ENCODE peak calls at places on chromosome 17, in six cellular contexts. G, W, F, B, T and K are unnamed samples.

GRCh38 chr17:61806941-61807340 is 56.4 kb downstream of the BRIP1 start:
- DNase-seq in G (no peak), F (no peak), T (no peak), W (no peak), B (no peak), K (no peak)

GRCh38 chr17:45973943-45974859 is 24.8 kb upstream of the STH start:
- DNase-seq in W (no peak), B (no peak), T (no peak), F (no peak), G (no peak), K (no peak)

GRCh38 chr17:58320163-58320558 is 8.4 kb downstream of the TSPOAP1 start:
- DNase-seq in T (no peak), B (no peak), G (no peak), F (no peak), W (no peak), K (no peak)

GRCh38 chr17:44348234-44348987 is 3.3 kb downstream of the GRN start:
- DNase-seq in W (no peak), G (no peak), T (no peak), B (peak; percentile 92), F (no peak), K (peak; percentile 27)

GRCh38 chr17:47358652-47359051 is 34.9 kb downstream of the EFCAB13 start:
- DNase-seq in T (no peak), W (no peak), B (no peak), G (no peak), F (no peak), K (no peak)

GRCh38 chr17:33113281-33114010 is 121.8 kb downstream of the SPACA3 start:
- DNase-seq in F (no peak), B (no peak), T (no peak), G (no peak), W (no peak), K (no peak)

GRCh38 chr17:17363638-17364337 is 60.6 kb downstream of the NT5M start:
- DNase-seq in B (peak; percentile 55), G (no peak), W (no peak), F (no peak), T (no peak), K (no peak)

GRCh38 chr17:82321947-82322466 is 4.6 kb upstream of the CD7 start:
- DNase-seq in G (no peak), B (no peak), F (no peak), T (no peak), W (no peak), K (no peak)

GRCh38 chr17:37430051-37430591 is 23.4 kb downstream of the TADA2A start:
- DNase-seq in B (no peak), T (no peak), G (no peak), F (no peak), W (no peak), K (no peak)

GRCh38 chr17:39699818-39700147 is at the start of gene ERBB2:
- DNase-seq in B (no peak), W (no peak), F (peak; percentile 75), G (no peak), T (no peak), K (no peak)